ENCODE peak calls at places on chromosomes 5 and 9, in eight cellular contexts. O is heart left ventricle; Q is OCI-LY7; C is mucosa of descending colon; F is PC-3; R is tibial artery; I is CD8-positive, alpha-beta T cell; K is sigmoid colon. Z is an unnamed sample. For H3K4me1, the result is how much of the 10 kb centered on the place peaks cover.

GRCh38 chr9:98365227-98365669 is 109.8 kb upstream of the TBC1D2 start:
- DNase-seq in C (no peak), R (no peak), Q (peak), I (no peak), O (no peak), F (peak), K (no peak), Z (peak)

GRCh38 chr9:504921-505821 is 290.5 kb downstream of the DOCK8 start:
- DNase-seq in I (no peak), O (peak), Q (peak), K (peak), R (no peak), C (peak), F (peak), Z (no peak)

GRCh38 chr5:95843733-95844223 is 21.3 kb upstream of the GLRX start:
- DNase-seq in R (peak), Q (no peak), O (no peak), F (no peak), K (no peak), I (no peak), C (no peak), Z (no peak)

GRCh38 chr9:135596211-135596610 is 34.7 kb downstream of the PAEP start:
- DNase-seq in Q (no peak), R (no peak), K (no peak), O (no peak), C (no peak), I (no peak), F (no peak), Z (no peak)

GRCh38 chr9:112541690-112542089 is 55.1 kb downstream of the KIAA1958 start:
- DNase-seq in Q (no peak), C (no peak), F (no peak), K (no peak), O (no peak), R (no peak), I (no peak), Z (no peak)

GRCh38 chr9:127283917-127284316 is 19.3 kb downstream of the GARNL3 start:
- DNase-seq in R (no peak), O (no peak), C (no peak), F (peak), K (no peak), I (peak), Q (peak), Z (no peak)

GRCh38 chr5:17021363-17021932 is 85.4 kb upstream of the MYO10 start:
- DNase-seq in C (no peak), Q (no peak), K (no peak), I (no peak), O (no peak), R (no peak), F (no peak), Z (no peak)

GRCh38 chr9:127526655-127527559 is 75.6 kb downstream of the LRSAM1 start:
- DNase-seq in R (no peak), F (no peak), C (peak), I (no peak), O (no peak), K (no peak), Q (no peak), Z (no peak)

GRCh38 chr9:17555362-17556054 is 23.4 kb upstream of the SH3GL2 start:
- DNase-seq in C (no peak), F (no peak), I (no peak), O (no peak), K (no peak), R (no peak), Q (no peak), Z (no peak)

GRCh38 chr9:89052470-89053097 is 61.3 kb downstream of the S1PR3 start:
- DNase-seq in K (no peak), Q (no peak), I (no peak), C (no peak), F (no peak), R (no peak), O (peak), Z (no peak)

GRCh38 chr5:69485471-69485870 is 7.1 kb upstream of the OCLN start:
- DNase-seq in Q (no peak), F (no peak), I (no peak), C (no peak), K (no peak), O (no peak), R (no peak), Z (no peak)

GRCh38 chr9:35935261-35935660 is 22.7 kb downstream of the OR2S2 start:
- DNase-seq in C (no peak), I (no peak), R (no peak), K (no peak), Q (no peak), F (no peak), O (no peak), Z (no peak)

GRCh38 chr5:36392818-36393217 is 91.1 kb upstream of the RANBP3L start:
- DNase-seq in C (no peak), O (no peak), I (no peak), Q (no peak), R (no peak), K (no peak), F (peak), Z (no peak)

GRCh38 chr9:34259315-34259714 is 69.8 kb downstream of the KIF24 start:
- DNase-seq in Q (no peak), K (no peak), C (no peak), F (no peak), I (no peak), O (no peak), R (no peak), Z (no peak)
- H3K4me1 ChIP-seq in Q (under half), K (under half), C (under half), F (under half), I (under half), O (under half), R (under half), Z (under half)

GRCh38 chr5:132873930-132874271 is 433 bp downstream of the LEAP2 start:
- DNase-seq in K (no peak), O (no peak), R (no peak), C (no peak), F (no peak), I (no peak), Q (no peak), Z (no peak)

GRCh38 chr5:132873119-132873929 is at the start of gene LEAP2:
- DNase-seq in K (no peak), F (no peak), R (no peak), I (no peak), O (no peak), C (no peak), Q (no peak), Z (no peak)

GRCh38 chr5:132877466-132877865 is 4.0 kb downstream of the LEAP2 start:
- DNase-seq in K (no peak), C (no peak), F (no peak), Q (no peak), I (no peak), O (no peak), R (no peak), Z (no peak)

GRCh38 chr5:132876020-132876759 is 2.7 kb downstream of the LEAP2 start:
- DNase-seq in I (no peak), F (no peak), O (no peak), Q (no peak), R (no peak), K (no peak), C (no peak), Z (no peak)

GRCh38 chr5:132877938-132878337 is 4.5 kb downstream of the LEAP2 start:
- DNase-seq in O (peak), R (no peak), K (no peak), F (peak), Q (no peak), I (no peak), C (peak), Z (no peak)
- H3K4me1 ChIP-seq in O (under half), R (under half), K (under half), F (under half), Q (under half), I (under half), C (under half), Z (under half)

DNA sequence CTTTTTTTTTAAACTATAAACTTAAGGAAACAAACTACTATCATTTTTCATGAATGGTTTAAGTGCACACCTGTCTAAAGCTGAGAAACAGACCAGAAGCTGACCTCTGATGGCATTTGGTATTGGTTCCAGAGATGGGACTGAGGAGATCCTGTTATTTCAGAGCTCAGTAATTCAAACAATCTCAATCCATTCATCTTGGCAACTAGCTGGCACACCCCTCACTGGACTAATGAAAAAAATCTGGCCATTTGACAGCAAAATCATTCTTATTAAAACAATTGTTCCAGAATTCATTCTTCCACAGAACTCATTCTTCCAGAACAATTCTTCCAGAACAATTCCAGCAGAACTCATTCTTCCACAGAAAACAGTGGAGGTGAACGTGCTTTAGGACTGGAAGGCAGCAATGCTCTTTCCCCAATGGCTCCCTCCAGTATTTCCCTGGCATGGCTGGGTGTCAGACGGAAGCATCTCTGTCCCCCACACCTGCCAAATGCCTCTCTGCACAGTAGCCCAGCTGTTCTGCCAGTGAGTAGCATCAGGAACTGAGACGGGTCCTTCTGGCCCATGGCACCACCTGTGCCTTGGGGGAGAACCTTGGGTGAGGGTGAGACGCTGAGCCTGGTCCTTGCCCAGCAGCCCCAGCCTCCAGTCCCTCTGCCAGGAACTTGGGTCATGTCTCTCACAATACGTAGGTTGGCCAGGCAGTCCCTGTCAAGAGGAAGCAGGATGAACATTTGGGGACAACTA is 87.5 kb upstream of the EQTN start:
- DNase-seq in C (no peak), Q (peak), I (no peak), O (no peak), R (no peak), K (no peak), F (no peak), Z (no peak)
- H3K4me1 ChIP-seq in C (under half), Q (half or more), I (under half), O (under half), R (under half), K (under half), F (under half), Z (under half)

DNA sequence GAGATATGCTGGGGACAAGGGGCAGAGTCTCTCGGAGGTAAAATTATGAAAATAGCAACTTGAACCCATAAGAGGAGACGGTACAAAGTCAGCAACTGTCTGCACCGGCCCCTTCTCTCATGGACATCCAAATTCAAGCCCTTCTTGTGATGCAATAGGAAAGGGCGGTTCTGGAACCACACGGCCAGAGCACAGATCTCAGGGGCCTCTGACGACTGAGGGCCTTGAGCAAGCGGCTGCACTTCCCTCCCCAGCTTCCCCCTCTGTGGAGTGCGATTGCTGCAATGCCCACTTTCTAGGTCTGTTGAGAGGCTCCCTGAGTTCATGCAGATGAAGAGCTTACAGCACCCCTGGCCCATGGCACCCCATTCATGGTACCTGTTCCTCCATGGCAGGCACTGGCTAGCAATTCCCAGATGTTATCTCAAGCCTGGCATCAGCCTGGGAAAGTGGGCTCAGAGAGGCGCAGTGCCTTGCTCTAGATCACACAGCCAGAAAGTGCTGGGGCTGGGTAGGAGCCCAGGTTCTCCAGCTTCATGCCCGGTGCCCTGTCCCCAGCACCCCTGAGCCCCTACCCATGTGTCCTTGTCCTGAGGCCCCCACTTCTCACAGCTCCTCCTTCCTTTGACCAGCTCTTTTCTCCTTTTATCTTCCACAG is 17.7 kb upstream of the CPLX2 start:
- DNase-seq in C (no peak), K (no peak), R (no peak), I (no peak), Q (no peak), O (peak), F (no peak), Z (no peak)
- H3K4me1 ChIP-seq in C (under half), K (under half), R (under half), I (under half), Q (under half), O (under half), F (under half), Z (under half)

GRCh38 chr5:167582263-167582662 is 709.2 kb upstream of the WWC1 start:
- DNase-seq in F (peak), I (no peak), Q (no peak), K (no peak), C (no peak), R (no peak), O (no peak), Z (no peak)

GRCh38 chr5:167580608-167581007 is 710.8 kb upstream of the WWC1 start:
- DNase-seq in O (no peak), K (no peak), Q (no peak), I (no peak), C (no peak), F (no peak), R (no peak), Z (no peak)

GRCh38 chr5:167579701-167580045 is 711.8 kb upstream of the WWC1 start:
- DNase-seq in F (no peak), Q (no peak), C (no peak), O (no peak), I (no peak), K (no peak), R (no peak), Z (no peak)

GRCh38 chr5:167585184-167585583 is 706.3 kb upstream of the WWC1 start:
- DNase-seq in C (no peak), K (no peak), Q (no peak), O (no peak), F (no peak), R (no peak), I (no peak), Z (no peak)

DNA sequence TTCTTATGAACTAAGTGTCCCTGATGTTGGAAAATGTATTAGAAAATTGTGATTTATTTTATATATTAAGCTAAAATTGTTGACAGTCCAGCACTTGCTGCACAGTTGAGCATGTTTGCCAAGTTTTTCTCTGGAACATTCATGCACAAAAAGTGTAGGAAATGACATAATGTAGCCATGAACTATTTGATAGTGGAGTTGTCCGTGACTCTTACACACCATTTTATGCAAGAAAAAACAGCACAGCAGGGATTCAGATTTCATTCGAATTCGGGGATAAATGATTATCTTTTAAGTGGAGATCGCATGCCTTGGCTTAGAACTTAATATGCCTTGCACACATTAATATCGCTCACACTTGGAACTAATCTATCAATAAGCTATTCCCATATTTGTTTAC is 708.5 kb upstream of the WWC1 start:
- DNase-seq in C (no peak), I (no peak), O (no peak), R (no peak), Q (no peak), F (no peak), K (no peak), Z (no peak)
- H3K4me1 ChIP-seq in C (under half), I (under half), O (under half), R (under half), Q (under half), F (under half), K (under half), Z (under half)

GRCh38 chr9:116837038-116837998 is 150.2 kb downstream of the TRIM32 start:
- DNase-seq in K (no peak), C (no peak), I (no peak), Q (no peak), F (peak), R (no peak), O (no peak), Z (no peak)

GRCh38 chr9:116843863-116844620 is 156.9 kb downstream of the TRIM32 start:
- DNase-seq in C (no peak), F (no peak), K (no peak), R (no peak), O (no peak), Q (no peak), I (no peak), Z (no peak)

GRCh38 chr9:116844621-116845020 is 157.5 kb downstream of the TRIM32 start:
- DNase-seq in F (no peak), K (no peak), O (no peak), I (no peak), R (no peak), Q (no peak), C (no peak), Z (no peak)

DNA sequence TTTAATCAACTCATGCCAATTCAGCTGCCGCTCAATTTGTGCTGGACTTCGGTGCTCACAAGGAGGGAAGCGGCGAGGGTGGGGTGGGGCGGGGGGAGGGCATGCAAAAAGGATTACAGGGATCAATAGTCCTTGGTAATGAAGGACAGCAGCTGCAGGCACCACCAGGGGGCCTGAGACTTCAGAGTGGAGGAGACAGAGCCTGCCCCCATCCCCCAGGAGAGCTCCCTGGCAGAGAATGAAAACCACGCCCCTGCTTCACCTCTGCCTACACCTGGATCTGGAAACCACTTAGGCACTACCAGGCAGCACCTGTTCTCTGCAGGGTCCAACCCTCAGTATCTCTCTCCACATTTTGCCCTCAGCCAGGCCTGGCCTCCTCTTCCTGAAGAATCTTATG is 155.6 kb downstream of the TRIM32 start:
- DNase-seq in F (peak), O (no peak), K (no peak), R (no peak), Q (no peak), I (no peak), C (no peak), Z (no peak)
- H3K4me1 ChIP-seq in F (under half), O (under half), K (under half), R (under half), Q (under half), I (under half), C (under half), Z (under half)

DNA sequence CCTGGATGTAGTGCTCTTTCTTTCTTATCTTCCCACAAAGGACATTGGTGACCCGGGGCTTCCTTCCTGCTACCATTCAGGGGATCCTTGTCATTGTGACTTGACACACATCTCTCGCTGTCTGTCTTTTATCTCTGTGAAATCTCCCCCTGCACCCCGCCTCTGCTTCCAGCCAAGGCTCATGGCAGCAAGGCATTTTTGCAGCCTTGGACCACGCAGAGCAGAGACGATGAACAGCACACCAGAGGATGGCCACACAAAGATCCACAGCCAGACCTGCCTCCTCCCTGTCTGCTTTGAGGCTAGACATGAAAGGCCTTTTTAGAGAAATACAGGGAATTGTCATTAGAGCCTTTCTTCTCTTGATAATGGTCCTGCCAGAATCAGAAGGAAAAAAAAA is 549.1 kb downstream of the CDK5RAP2 start:
- DNase-seq in K (no peak), O (no peak), R (no peak), I (no peak), F (no peak), C (no peak), Q (no peak), Z (no peak)
- H3K4me1 ChIP-seq in K (under half), O (under half), R (under half), I (under half), F (under half), C (under half), Q (under half), Z (under half)

GRCh38 chr9:93471135-93471534 is 17.8 kb upstream of the FAM120AOS start:
- DNase-seq in O (no peak), F (no peak), Q (no peak), R (no peak), C (no peak), I (no peak), K (no peak), Z (no peak)
- H3K4me1 ChIP-seq in O (under half), F (under half), Q (under half), R (half or more), C (half or more), I (under half), K (under half), Z (under half)

DNA sequence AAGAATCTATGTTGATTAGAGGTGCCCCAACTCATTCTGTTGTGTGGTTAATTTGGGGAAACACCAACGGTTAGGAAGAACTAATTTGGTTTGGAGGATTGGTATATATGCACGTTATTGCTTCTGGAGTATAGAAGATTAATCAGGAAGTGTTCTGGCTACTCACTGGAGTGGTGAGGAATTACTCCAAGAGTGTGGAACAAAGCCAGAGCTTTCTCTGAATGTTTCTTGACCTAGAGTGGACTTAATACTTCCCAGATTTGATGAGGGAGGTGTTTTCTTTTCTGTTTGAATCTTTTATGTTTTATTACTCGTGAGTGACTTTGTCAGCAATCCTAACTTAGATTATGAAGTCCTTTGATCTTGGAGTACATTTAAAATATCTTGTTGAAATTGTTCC is 163.6 kb downstream of the MAN2A1 start:
- DNase-seq in K (no peak), F (no peak), Q (no peak), R (no peak), I (no peak), O (no peak), C (no peak), Z (no peak)
- H3K4me1 ChIP-seq in K (under half), F (under half), Q (under half), R (under half), I (half or more), O (under half), C (under half), Z (half or more)

GRCh38 chr5:58755397-58755796 is 172.5 kb downstream of the RAB3C start:
- DNase-seq in F (no peak), I (no peak), R (no peak), Q (no peak), K (no peak), O (no peak), C (no peak), Z (no peak)

GRCh38 chr5:58751222-58751621 is 168.3 kb downstream of the RAB3C start:
- DNase-seq in I (no peak), K (no peak), C (no peak), F (peak), Q (no peak), O (no peak), R (no peak), Z (no peak)

GRCh38 chr5:58754250-58754649 is 171.4 kb downstream of the RAB3C start:
- DNase-seq in Q (no peak), C (no peak), I (no peak), O (no peak), F (no peak), K (no peak), R (no peak), Z (no peak)

DNA sequence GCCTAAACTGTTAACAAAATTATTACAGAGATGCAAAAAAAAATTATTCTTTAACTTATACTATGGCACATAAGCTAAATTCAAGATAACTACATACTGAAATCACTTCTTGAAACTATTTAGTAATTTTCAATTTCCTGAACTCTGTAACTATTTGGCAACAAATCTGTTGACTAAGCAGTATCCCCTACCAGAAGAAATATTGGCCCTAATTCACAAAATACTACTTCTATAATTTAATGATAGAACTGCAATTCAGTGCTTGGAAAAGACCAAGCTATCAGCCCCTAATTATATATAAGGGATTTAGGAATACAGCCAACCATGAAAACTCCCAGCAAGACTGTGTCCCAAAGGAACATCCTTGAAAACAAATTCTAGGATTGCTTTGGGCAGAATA is 169.2 kb downstream of the RAB3C start:
- DNase-seq in C (no peak), R (no peak), Q (no peak), F (no peak), K (no peak), I (no peak), O (no peak), Z (no peak)
- H3K4me1 ChIP-seq in C (under half), R (under half), Q (under half), F (under half), K (under half), I (under half), O (under half), Z (under half)

Z was measured in MM.1S.